ENCODE peak calls at places on chromosome 18, in four cellular contexts. K, U, N and D are unnamed samples.

GRCh38 chr18:78496095-78496494 is 483.5 kb upstream of the SALL3 start:
- DNase-seq in N (no peak), U (no peak), K (no peak), D (no peak)

GRCh38 chr18:12258719-12259705 is 4.9 kb downstream of the CIDEA start:
- DNase-seq in N (no peak), U (no peak), K (no peak), D (no peak)

GRCh38 chr18:26356045-26356785 is 130.0 kb downstream of the TAF4B start:
- DNase-seq in U (no peak), K (no peak), N (no peak), D (no peak)

GRCh38 chr18:70627100-70627802 is 338.4 kb downstream of the SOCS6 start:
- DNase-seq in N (no peak), U (no peak), K (no peak), D (peak)

GRCh38 chr18:8506251-8507049 is 102.8 kb upstream of the RAB12 start:
- DNase-seq in U (no peak), K (no peak), N (no peak), D (no peak)

GRCh38 chr18:25187582-25188291 is 164.2 kb downstream of the ZNF521 start:
- DNase-seq in N (no peak), K (no peak), U (no peak), D (no peak)

GRCh38 chr18:12246849-12247808 is 7.0 kb upstream of the CIDEA start:
- DNase-seq in K (peak), N (peak), U (peak), D (peak)

GRCh38 chr18:76274470-76275289 is 220.4 kb downstream of the ZNF516 start:
- DNase-seq in U (peak), N (no peak), K (peak), D (peak)

GRCh38 chr18:11518788-11519685 is 90.4 kb upstream of the SLC35G4 start:
- DNase-seq in U (peak), K (peak), N (peak), D (peak)

GRCh38 chr18:56402872-56403516 is 235.4 kb downstream of the TXNL1 start:
- DNase-seq in N (no peak), K (no peak), U (no peak), D (peak)

GRCh38 chr18:11997466-11997865 is 16.2 kb downstream of the IMPA2 start:
- DNase-seq in K (no peak), U (no peak), N (no peak), D (no peak)

GRCh38 chr18:460302-460701 is 40.2 kb downstream of the COLEC12 start:
- DNase-seq in K (no peak), U (no peak), N (no peak), D (no peak)

GRCh38 chr18:46427216-46427995 is 229.6 kb downstream of the LOXHD1 start:
- DNase-seq in N (no peak), U (no peak), K (no peak), D (no peak)

GRCh38 chr18:36283448-36283847 is 14.1 kb upstream of the FHOD3 start:
- DNase-seq in U (no peak), K (no peak), N (no peak), D (no peak)

GRCh38 chr18:63736856-63737255 is 34.1 kb downstream of the SERPINB11 start:
- DNase-seq in K (no peak), N (no peak), U (no peak), D (peak)

GRCh38 chr18:9340472-9340871 is 5.9 kb downstream of the TWSG1 start:
- DNase-seq in K (no peak), U (no peak), N (no peak), D (no peak)

GRCh38 chr18:21897811-21898210 is 157.2 kb downstream of the MIB1 start:
- DNase-seq in K (peak), N (peak), U (peak), D (peak)

GRCh38 chr18:42429208-42429607 is 474.2 kb downstream of the PIK3C3 start:
- DNase-seq in U (no peak), K (no peak), N (no peak), D (no peak)

GRCh38 chr18:76505611-76506010 is 10.6 kb upstream of the ZNF516 start:
- DNase-seq in K (no peak), N (no peak), U (no peak), D (no peak)

GRCh38 chr18:31103423-31103822 is 1.2 kb upstream of the DSC2 start:
- DNase-seq in N (no peak), K (no peak), U (no peak), D (no peak)

GRCh38 chr18:49668583-49669290 is 106.9 kb downstream of the LIPG start:
- DNase-seq in U (no peak), K (peak), N (no peak), D (no peak)

GRCh38 chr18:9094307-9095226 is 7.9 kb upstream of the NDUFV2 start:
- DNase-seq in N (no peak), K (peak), U (peak), D (peak)

GRCh38 chr18:41395695-41396094 is 559.3 kb upstream of the PIK3C3 start:
- DNase-seq in U (no peak), N (no peak), K (no peak), D (no peak)

GRCh38 chr18:11502368-11502767 is 107.0 kb upstream of the SLC35G4 start:
- DNase-seq in N (no peak), K (peak), U (no peak), D (no peak)

GRCh38 chr18:24426398-24427294 is at the start of gene IMPACT:
- DNase-seq in U (peak), K (peak), N (peak), D (peak)

GRCh38 chr18:11320981-11321380 is 171.6 kb upstream of the PIEZO2 start:
- DNase-seq in U (no peak), N (no peak), K (no peak), D (no peak)

GRCh38 chr18:5388896-5389295 is 93.4 kb upstream of the ZBTB14 start:
- DNase-seq in N (no peak), U (no peak), K (no peak), D (no peak)

GRCh38 chr18:35470440-35470839 is 27.3 kb downstream of the INO80C start:
- DNase-seq in K (no peak), N (no peak), U (no peak), D (no peak)

GRCh38 chr18:9849407-9849961 is 36.3 kb upstream of the TXNDC2 start:
- DNase-seq in K (no peak), U (peak), N (no peak), D (no peak)

GRCh38 chr18:49786019-49786720 is 27.2 kb downstream of the ACAA2 start:
- DNase-seq in U (no peak), K (no peak), N (no peak), D (no peak)

GRCh38 chr18:32771871-32772499 is 838 bp downstream of the KLHL14 start:
- DNase-seq in U (no peak), K (no peak), N (no peak), D (no peak)

GRCh38 chr18:957829-958228 is 53.2 kb downstream of the ADCYAP1 start:
- DNase-seq in N (no peak), K (no peak), U (no peak), D (no peak)

DNA sequence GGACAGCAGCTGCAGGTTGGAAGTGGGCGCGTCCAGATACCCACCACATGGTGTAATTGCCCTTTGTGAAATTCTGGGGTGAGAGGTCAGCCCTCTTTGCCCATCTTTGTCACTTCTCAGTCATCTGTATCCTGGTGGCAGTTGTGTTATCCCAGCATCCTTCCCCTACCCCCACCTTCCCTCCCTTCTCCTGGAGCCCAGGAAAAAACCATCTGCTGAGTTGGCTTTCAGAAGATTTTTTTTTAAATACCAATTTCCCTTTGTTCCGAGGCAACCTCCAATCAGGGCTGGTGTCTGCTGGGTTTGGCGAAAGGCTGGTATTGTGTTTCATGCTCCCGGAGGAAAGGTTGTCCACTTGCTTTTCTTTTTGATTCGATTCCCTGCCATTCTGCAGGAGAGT is 35.2 kb downstream of the SETBP1 start:
- DNase-seq in K (no peak), U (no peak), N (no peak), D (no peak)
- TF ChIP-seq KDM1A in K (no peak), U (no peak), N (no peak), D (no peak)

DNA sequence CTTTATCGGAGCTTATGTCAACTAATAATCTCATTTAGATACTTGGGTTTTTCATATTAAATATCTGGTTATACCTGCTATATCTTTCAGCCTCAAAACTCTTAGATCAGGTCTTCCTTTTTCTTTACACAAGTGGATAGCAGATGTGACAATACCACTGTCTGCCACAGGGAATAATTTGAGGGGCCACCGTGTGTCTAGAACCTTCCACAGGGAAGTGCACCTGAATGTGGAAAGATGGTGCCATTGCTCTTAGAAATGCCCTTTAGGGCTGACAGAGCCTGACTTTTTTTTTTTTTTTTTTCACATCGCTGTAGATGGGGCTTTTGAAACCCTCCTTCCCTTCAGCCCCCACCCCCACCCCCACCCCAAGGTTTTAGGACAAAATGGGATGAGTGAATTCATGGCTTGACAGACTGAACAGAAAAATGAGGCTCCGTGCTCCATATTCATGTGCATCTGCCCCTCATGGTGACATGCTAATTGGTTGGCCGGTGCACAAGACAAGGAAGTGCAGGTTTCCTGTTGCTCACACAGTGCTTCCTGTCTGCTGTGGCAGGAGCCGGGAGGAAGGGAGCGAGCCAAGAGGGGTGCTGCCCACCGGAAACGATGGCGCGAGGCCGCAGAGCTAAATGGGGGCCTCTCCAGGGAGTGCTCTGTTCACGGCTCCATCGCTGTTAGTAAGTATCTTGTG is 246.0 kb downstream of the LDLRAD4 start:
- DNase-seq in N (no peak), K (no peak), U (no peak), D (no peak)
- TF ChIP-seq MAFK in N (no peak), K (no peak), U (no peak), D (no peak)

GRCh38 chr18:73719611-73720010 is 428.0 kb downstream of the FBXO15 start:
- DNase-seq in N (no peak), K (no peak), U (no peak), D (no peak)

GRCh38 chr18:73715228-73715670 is 432.4 kb downstream of the FBXO15 start:
- DNase-seq in K (no peak), N (no peak), U (no peak), D (no peak)

GRCh38 chr18:73717570-73717969 is 430.1 kb downstream of the FBXO15 start:
- DNase-seq in U (no peak), N (no peak), K (no peak), D (no peak)
- TF ChIP-seq KDM1A in U (no peak), N (no peak), K (no peak), D (no peak)

DNA sequence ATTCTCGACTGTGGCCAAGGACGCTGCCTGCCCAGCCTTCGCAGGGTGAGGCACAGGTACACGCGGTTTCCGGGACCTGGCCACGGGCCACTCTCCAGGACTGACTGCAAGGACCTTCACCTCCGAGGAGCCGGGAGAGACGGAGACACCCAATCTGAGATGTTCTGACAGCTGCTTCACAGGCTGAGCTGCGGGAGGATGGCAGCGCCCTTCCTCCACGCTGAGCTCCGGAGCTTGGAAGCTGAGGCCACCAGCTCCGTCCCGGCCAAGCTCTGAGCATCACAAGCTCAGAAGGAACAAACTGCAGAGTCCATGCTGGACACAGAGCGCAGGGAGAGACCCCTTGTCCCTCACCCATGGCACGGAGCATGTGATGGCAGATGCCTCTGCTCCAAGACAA is 71.1 kb upstream of the CTDP1 start:
- DNase-seq in K (no peak), U (no peak), N (no peak), D (no peak)
- TF ChIP-seq MAFK in K (no peak), U (no peak), N (no peak), D (no peak)

GRCh38 chr18:58822944-58823343 is 41.7 kb upstream of the ZNF532 start:
- DNase-seq in K (no peak), U (no peak), N (no peak), D (no peak)
- TF ChIP-seq KDM1A in K (no peak), U (no peak), N (no peak), D (no peak)

DNA sequence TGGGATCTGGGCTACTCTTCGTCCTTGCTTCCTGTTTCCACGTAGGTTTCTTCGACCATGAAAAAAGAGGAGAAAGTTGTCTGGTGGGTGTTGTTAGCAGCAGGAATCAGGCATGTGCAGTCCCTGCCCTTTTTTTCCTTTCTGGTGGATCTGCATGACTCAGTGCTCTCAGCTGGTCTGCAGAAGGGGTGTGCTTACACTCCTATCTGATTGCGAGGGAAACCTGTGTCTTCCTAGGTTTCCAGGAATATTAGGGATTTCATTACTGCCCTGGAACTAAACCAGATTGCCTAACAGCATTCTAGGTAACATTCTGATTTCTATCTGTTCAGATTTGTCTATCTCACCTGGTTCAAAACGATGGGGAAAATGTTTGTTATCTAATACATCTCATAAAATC is 174.3 kb downstream of the CCDC102B start:
- DNase-seq in U (no peak), K (no peak), N (no peak), D (no peak)
- TF ChIP-seq MAFK in U (no peak), K (no peak), N (no peak), D (no peak)

GRCh38 chr18:23141022-23141999 is 6.0 kb downstream of the CABLES1 start:
- DNase-seq in K (peak), N (no peak), U (no peak), D (no peak)
- TF ChIP-seq KDM1A in K (no peak), N (no peak), U (no peak), D (no peak)

GRCh38 chr18:3910507-3910906 is 460.5 kb downstream of the TGIF1 start:
- DNase-seq in K (no peak), U (no peak), N (no peak), D (no peak)
- TF ChIP-seq MAFK in K (no peak), U (no peak), N (no peak), D (no peak)

GRCh38 chr18:58362027-58362575 is 266.8 kb downstream of the ALPK2 start:
- DNase-seq in N (no peak), K (no peak), U (no peak), D (peak)
- TF ChIP-seq KDM1A in N (no peak), K (no peak), U (no peak), D (no peak)

GRCh38 chr18:58716046-58716766 is 44.9 kb downstream of the MALT1 start:
- DNase-seq in U (no peak), K (no peak), N (no peak), D (no peak)
- TF ChIP-seq MAFK in U (no peak), K (no peak), N (no peak), D (no peak)